ENCODE peak calls at places on chromosome 18, in four cellular contexts. One of them, this sample, is unnamed.

GRCh38 chr18:1663879-1664705 is 759.4 kb downstream of the ADCYAP1 start:
- DNase-seq in neural progenitor cell: peak
- DNase-seq in colonic mucosa: peak
- DNase-seq in GM23248: peak
- DNase-seq in this sample: peak

GRCh38 chr18:21489119-21489750 is 111.3 kb downstream of the ESCO1 start:
- DNase-seq in neural progenitor cell: peak
- DNase-seq in colonic mucosa: peak
- DNase-seq in GM23248: peak
- DNase-seq in this sample: peak

GRCh38 chr18:62878305-62878704 is 163.0 kb downstream of the PHLPP1 start:
- DNase-seq in neural progenitor cell: no peak
- DNase-seq in colonic mucosa: no peak
- DNase-seq in GM23248: peak
- DNase-seq in this sample: no peak

GRCh38 chr18:37393221-37393828 is 172.3 kb downstream of the CELF4 start:
- DNase-seq in neural progenitor cell: no peak
- DNase-seq in colonic mucosa: no peak
- DNase-seq in GM23248: no peak
- DNase-seq in this sample: no peak

GRCh38 chr18:980586-980985 is 75.9 kb downstream of the ADCYAP1 start:
- DNase-seq in neural progenitor cell: no peak
- DNase-seq in colonic mucosa: no peak
- DNase-seq in GM23248: peak
- DNase-seq in this sample: no peak

GRCh38 chr18:48342588-48342987 is 66.6 kb downstream of the ZBTB7C start:
- DNase-seq in neural progenitor cell: no peak
- DNase-seq in colonic mucosa: no peak
- DNase-seq in GM23248: no peak
- DNase-seq in this sample: no peak

GRCh38 chr18:3061581-3062416 is 48.9 kb upstream of the LPIN2 start:
- DNase-seq in neural progenitor cell: no peak
- DNase-seq in colonic mucosa: no peak
- DNase-seq in GM23248: no peak
- DNase-seq in this sample: no peak

GRCh38 chr18:48336332-48336731 is 72.9 kb downstream of the ZBTB7C start:
- DNase-seq in neural progenitor cell: no peak
- DNase-seq in colonic mucosa: no peak
- DNase-seq in GM23248: peak
- DNase-seq in this sample: no peak

GRCh38 chr18:62844850-62845643 is 129.7 kb downstream of the PHLPP1 start:
- DNase-seq in neural progenitor cell: no peak
- DNase-seq in colonic mucosa: no peak
- DNase-seq in GM23248: peak
- DNase-seq in this sample: no peak

GRCh38 chr18:2139676-2140075 is 431.6 kb downstream of the METTL4 start:
- DNase-seq in neural progenitor cell: no peak
- DNase-seq in colonic mucosa: no peak
- DNase-seq in GM23248: peak
- DNase-seq in this sample: no peak

GRCh38 chr18:13302611-13303267 is 84.2 kb downstream of the LDLRAD4 start:
- DNase-seq in neural progenitor cell: no peak
- DNase-seq in colonic mucosa: no peak
- DNase-seq in GM23248: no peak
- DNase-seq in this sample: peak

GRCh38 chr18:28711096-28711495 is 534.2 kb upstream of the CDH2 start:
- DNase-seq in neural progenitor cell: no peak
- DNase-seq in colonic mucosa: no peak
- DNase-seq in GM23248: no peak
- DNase-seq in this sample: no peak

GRCh38 chr18:43078485-43079092 is 36.9 kb downstream of the RIT2 start:
- DNase-seq in neural progenitor cell: peak
- DNase-seq in colonic mucosa: no peak
- DNase-seq in GM23248: no peak
- DNase-seq in this sample: no peak

GRCh38 chr18:42028232-42028832 is 73.3 kb downstream of the PIK3C3 start:
- DNase-seq in neural progenitor cell: peak
- DNase-seq in colonic mucosa: peak
- DNase-seq in GM23248: peak
- DNase-seq in this sample: peak

GRCh38 chr18:470661-471501 is 29.6 kb downstream of the COLEC12 start:
- DNase-seq in neural progenitor cell: no peak
- DNase-seq in colonic mucosa: no peak
- DNase-seq in GM23248: peak
- DNase-seq in this sample: peak

GRCh38 chr18:38301621-38302020 is 736.0 kb upstream of the CELF4 start:
- DNase-seq in neural progenitor cell: no peak
- DNase-seq in colonic mucosa: no peak
- DNase-seq in GM23248: no peak
- DNase-seq in this sample: no peak

GRCh38 chr18:24470805-24471204 is 10.4 kb downstream of the HRH4 start:
- DNase-seq in neural progenitor cell: no peak
- DNase-seq in colonic mucosa: no peak
- DNase-seq in GM23248: no peak
- DNase-seq in this sample: no peak

GRCh38 chr18:48673456-48674197 is 134.8 kb downstream of the CTIF start:
- DNase-seq in neural progenitor cell: no peak
- DNase-seq in colonic mucosa: no peak
- DNase-seq in GM23248: no peak
- DNase-seq in this sample: peak

GRCh38 chr18:2538236-2538635 is 33.1 kb downstream of the METTL4 start:
- DNase-seq in neural progenitor cell: no peak
- DNase-seq in colonic mucosa: no peak
- DNase-seq in GM23248: no peak
- DNase-seq in this sample: no peak

GRCh38 chr18:74870950-74871349 is 273.3 kb downstream of the ZNF407 start:
- DNase-seq in neural progenitor cell: no peak
- DNase-seq in colonic mucosa: no peak
- DNase-seq in GM23248: no peak
- DNase-seq in this sample: no peak

GRCh38 chr18:1585881-1586488 is 681.3 kb downstream of the ADCYAP1 start:
- DNase-seq in neural progenitor cell: peak
- DNase-seq in colonic mucosa: no peak
- DNase-seq in GM23248: peak
- DNase-seq in this sample: peak

GRCh38 chr18:61606759-61607158 is 273.5 kb downstream of the CDH20 start:
- DNase-seq in neural progenitor cell: peak
- DNase-seq in colonic mucosa: peak
- DNase-seq in GM23248: peak
- DNase-seq in this sample: peak

GRCh38 chr18:13547347-13547746 is 179.0 kb downstream of the FAM210A start:
- DNase-seq in neural progenitor cell: no peak
- DNase-seq in colonic mucosa: no peak
- DNase-seq in GM23248: no peak
- DNase-seq in this sample: no peak

GRCh38 chr18:75066223-75066622 is 142.7 kb downstream of the PTGR3 start:
- DNase-seq in neural progenitor cell: no peak
- DNase-seq in colonic mucosa: no peak
- DNase-seq in GM23248: no peak
- DNase-seq in this sample: no peak

GRCh38 chr18:23529597-23529996 is 26.3 kb downstream of the RMC1 start:
- DNase-seq in neural progenitor cell: no peak
- DNase-seq in colonic mucosa: no peak
- DNase-seq in GM23248: peak
- DNase-seq in this sample: peak

GRCh38 chr18:42412281-42412680 is 457.2 kb downstream of the PIK3C3 start:
- DNase-seq in neural progenitor cell: no peak
- DNase-seq in colonic mucosa: no peak
- DNase-seq in GM23248: no peak
- DNase-seq in this sample: no peak

GRCh38 chr18:292271-292670 is 24.4 kb upstream of the THOC1 start:
- DNase-seq in neural progenitor cell: no peak
- DNase-seq in colonic mucosa: no peak
- DNase-seq in GM23248: peak
- DNase-seq in this sample: peak

GRCh38 chr18:75133721-75134645 is 75.0 kb downstream of the PTGR3 start:
- DNase-seq in neural progenitor cell: no peak
- DNase-seq in colonic mucosa: peak
- DNase-seq in GM23248: no peak
- DNase-seq in this sample: no peak

GRCh38 chr18:8705941-8706544 is 687 bp downstream of the MTCL1 start:
- DNase-seq in neural progenitor cell: peak
- DNase-seq in colonic mucosa: no peak
- DNase-seq in GM23248: peak
- DNase-seq in this sample: no peak

GRCh38 chr18:1062592-1062991 is 157.9 kb downstream of the ADCYAP1 start:
- DNase-seq in neural progenitor cell: peak
- DNase-seq in colonic mucosa: no peak
- DNase-seq in GM23248: peak
- DNase-seq in this sample: no peak

GRCh38 chr18:74897971-74898657 is 300.4 kb downstream of the ZNF407 start:
- DNase-seq in neural progenitor cell: no peak
- DNase-seq in colonic mucosa: no peak
- DNase-seq in GM23248: peak
- DNase-seq in this sample: no peak

GRCh38 chr18:6294119-6294784 is 120.5 kb downstream of the L3MBTL4 start:
- DNase-seq in neural progenitor cell: no peak
- DNase-seq in colonic mucosa: no peak
- DNase-seq in GM23248: no peak
- DNase-seq in this sample: peak
- H3K4me3 ChIP-seq in neural progenitor cell: no peak
- H3K4me3 ChIP-seq in colonic mucosa: no peak
- H3K4me3 ChIP-seq in GM23248: no peak
- H3K4me3 ChIP-seq in this sample: no peak

GRCh38 chr18:55328301-55328700 is 259.7 kb downstream of the TCF4 start:
- DNase-seq in neural progenitor cell: no peak
- DNase-seq in colonic mucosa: no peak
- DNase-seq in GM23248: peak
- DNase-seq in this sample: no peak
- H3K4me3 ChIP-seq in neural progenitor cell: no peak
- H3K4me3 ChIP-seq in colonic mucosa: no peak
- H3K4me3 ChIP-seq in GM23248: no peak
- H3K4me3 ChIP-seq in this sample: no peak

DNA sequence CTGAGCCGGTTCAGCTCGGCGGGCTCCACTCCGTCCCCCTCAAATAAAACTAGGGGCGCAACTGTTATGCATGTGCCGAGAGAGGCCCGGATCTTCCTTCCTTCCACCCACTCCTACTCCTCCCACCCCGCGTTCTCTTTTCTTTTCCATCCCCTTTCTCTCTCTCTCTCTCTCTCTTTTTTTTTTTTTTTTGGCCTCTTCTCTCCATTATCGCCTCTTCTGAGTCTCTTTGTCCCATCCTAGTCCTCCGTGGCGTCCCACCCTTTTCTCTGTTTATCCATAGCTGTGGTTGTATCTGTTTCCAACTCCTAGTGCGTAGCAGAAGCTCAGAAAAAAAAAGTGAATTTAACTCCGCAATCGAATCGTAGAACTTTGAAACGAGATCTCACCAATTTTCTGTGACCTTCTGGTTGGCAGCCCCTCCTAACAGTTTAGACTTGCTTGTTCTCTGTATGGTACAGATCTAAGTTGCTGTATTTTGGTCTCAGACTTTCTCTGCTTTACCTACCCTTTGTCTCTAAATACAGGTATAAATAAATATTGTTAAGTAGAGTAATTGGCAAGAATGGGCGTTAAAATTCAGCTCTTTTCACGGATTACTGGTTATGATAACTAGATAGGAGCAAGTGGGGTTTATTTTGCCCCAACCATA is 3.6 kb downstream of the RAX start:
- DNase-seq in neural progenitor cell: no peak
- DNase-seq in colonic mucosa: no peak
- DNase-seq in GM23248: no peak
- DNase-seq in this sample: no peak
- H3K4me3 ChIP-seq in neural progenitor cell: peak
- H3K4me3 ChIP-seq in colonic mucosa: no peak
- H3K4me3 ChIP-seq in GM23248: no peak
- H3K4me3 ChIP-seq in this sample: no peak

GRCh38 chr18:11147371-11147860 is 2.0 kb downstream of the PIEZO2 start:
- DNase-seq in neural progenitor cell: no peak
- DNase-seq in colonic mucosa: no peak
- DNase-seq in GM23248: no peak
- DNase-seq in this sample: no peak
- H3K4me3 ChIP-seq in neural progenitor cell: peak
- H3K4me3 ChIP-seq in colonic mucosa: no peak
- H3K4me3 ChIP-seq in GM23248: peak
- H3K4me3 ChIP-seq in this sample: no peak

GRCh38 chr18:55856679-55857078 is 268.7 kb upstream of the TCF4 start:
- DNase-seq in neural progenitor cell: no peak
- DNase-seq in colonic mucosa: no peak
- DNase-seq in GM23248: no peak
- DNase-seq in this sample: no peak

GRCh38 chr18:55859116-55859515 is 271.1 kb upstream of the TCF4 start:
- DNase-seq in neural progenitor cell: no peak
- DNase-seq in colonic mucosa: no peak
- DNase-seq in GM23248: peak
- DNase-seq in this sample: no peak

GRCh38 chr18:55857961-55858360 is 270.0 kb upstream of the TCF4 start:
- DNase-seq in neural progenitor cell: no peak
- DNase-seq in colonic mucosa: no peak
- DNase-seq in GM23248: no peak
- DNase-seq in this sample: no peak

GRCh38 chr18:55857409-55857808 is 269.4 kb upstream of the TCF4 start:
- DNase-seq in neural progenitor cell: no peak
- DNase-seq in colonic mucosa: no peak
- DNase-seq in GM23248: no peak
- DNase-seq in this sample: no peak

DNA sequence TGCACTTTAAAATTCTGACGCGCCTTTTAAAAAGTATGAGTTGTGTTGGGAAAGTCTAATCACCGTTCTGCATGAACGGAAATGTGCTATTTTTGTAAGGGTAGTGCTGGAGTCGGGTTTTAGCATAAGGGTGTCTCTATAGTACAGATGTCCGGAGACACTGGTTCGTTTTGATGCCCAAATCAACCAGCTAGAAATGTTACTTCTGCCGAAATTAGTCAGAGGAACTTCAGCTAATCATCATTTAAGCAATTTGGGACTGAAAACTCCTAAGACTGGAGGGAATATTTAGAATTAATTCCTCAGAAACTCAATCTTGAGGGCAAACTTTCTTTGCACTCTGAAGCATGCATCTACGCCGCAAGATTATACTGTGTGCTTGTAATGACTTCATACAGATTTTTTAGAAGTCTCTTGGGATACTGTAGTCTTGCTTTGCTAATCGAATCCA is 270.7 kb upstream of the TCF4 start:
- DNase-seq in neural progenitor cell: no peak
- DNase-seq in colonic mucosa: no peak
- DNase-seq in GM23248: peak
- DNase-seq in this sample: no peak
- H3K4me3 ChIP-seq in neural progenitor cell: no peak
- H3K4me3 ChIP-seq in colonic mucosa: no peak
- H3K4me3 ChIP-seq in GM23248: peak
- H3K4me3 ChIP-seq in this sample: no peak

GRCh38 chr18:76452357-76452756 is 42.7 kb downstream of the ZNF516 start:
- DNase-seq in neural progenitor cell: no peak
- DNase-seq in colonic mucosa: no peak
- DNase-seq in GM23248: peak
- DNase-seq in this sample: peak
- H3K4me3 ChIP-seq in neural progenitor cell: peak
- H3K4me3 ChIP-seq in colonic mucosa: no peak
- H3K4me3 ChIP-seq in GM23248: peak
- H3K4me3 ChIP-seq in this sample: no peak

This sample was measured in NB4.